ENCODE peak calls at places on chromosomes 4 and X, in four cellular contexts. M is psoas muscle, U is PC-3, H is NB4. V is an unnamed sample.

GRCh38 chr4:148200960-148201359 is 241.3 kb downstream of the NR3C2 start:
- DNase-seq in M (no peak), U (no peak), H (no peak), V (no peak)

GRCh38 chr4:76989391-76990061 is 40.0 kb downstream of the SEPTIN11 start:
- DNase-seq in M (no peak), U (no peak), H (no peak), V (no peak)

GRCh38 chrX:153628665-153629064 is 18.3 kb upstream of the DUSP9 start:
- DNase-seq in M (no peak), U (no peak), H (no peak), V (no peak)

GRCh38 chr4:70522626-70523025 is 4.3 kb downstream of the AMTN start:
- DNase-seq in M (no peak), U (peak), H (no peak), V (peak)

GRCh38 chrX:15908891-15909290 is 54.3 kb upstream of the AP1S2 start:
- DNase-seq in M (no peak), U (no peak), H (peak), V (no peak)

GRCh38 chr4:6962211-6963041 is 52.8 kb downstream of the TBC1D14 start:
- DNase-seq in M (no peak), U (no peak), H (no peak), V (no peak)

GRCh38 chrX:41457618-41458192 is 10.6 kb downstream of the NYX start:
- DNase-seq in M (no peak), U (peak), H (peak), V (no peak)

GRCh38 chrX:153900806-153901752 is 3.4 kb upstream of the AVPR2 start:
- DNase-seq in M (peak), U (peak), H (peak), V (peak)

GRCh38 chrX:53445977-53446376 is 11.8 kb upstream of the HSD17B10 start:
- DNase-seq in M (peak), U (peak), H (peak), V (peak)

GRCh38 chrX:53065066-53065465 is 16.5 kb downstream of the GPR173 start:
- DNase-seq in M (no peak), U (no peak), H (no peak), V (no peak)

GRCh38 chr4:153257151-153257620 is 52.9 kb downstream of the TRIM2 start:
- DNase-seq in M (peak), U (no peak), H (no peak), V (no peak)

GRCh38 chr4:148618856-148619255 is 176.6 kb upstream of the NR3C2 start:
- DNase-seq in M (no peak), U (peak), H (no peak), V (peak)

GRCh38 chr4:56681158-56681848 is at the start of gene HOPX:
- DNase-seq in M (no peak), U (peak), H (peak), V (peak)

GRCh38 chr4:14262221-14262620 is 634.7 kb upstream of the BOD1L1 start:
- DNase-seq in M (no peak), U (no peak), H (no peak), V (no peak)

GRCh38 chr4:43757147-43757546 is 691.5 kb downstream of the KCTD8 start:
- DNase-seq in M (no peak), U (no peak), H (no peak), V (peak)

GRCh38 chr4:102693266-102693850 is 67.4 kb downstream of the MANBA start:
- DNase-seq in M (no peak), U (peak), H (no peak), V (no peak)

GRCh38 chr4:185847352-185848078 is 35.5 kb upstream of the SORBS2 start:
- DNase-seq in M (no peak), U (peak), H (no peak), V (peak)

GRCh38 chrX:23902419-23902818 is 5.3 kb downstream of the APOO start:
- DNase-seq in M (no peak), U (peak), H (peak), V (no peak)

GRCh38 chrX:41167888-41168287 is 82.6 kb downstream of the USP9X start:
- DNase-seq in M (no peak), U (peak), H (peak), V (no peak)

GRCh38 chr4:124415206-124415605 is 297.3 kb downstream of the ANKRD50 start:
- DNase-seq in M (no peak), U (peak), H (no peak), V (no peak)

GRCh38 chr4:4355302-4355701 is 31.6 kb upstream of the NSG1 start:
- DNase-seq in M (no peak), U (no peak), H (no peak), V (no peak)

GRCh38 chr4:15396157-15396800 is 31.6 kb upstream of the C1QTNF7 start:
- DNase-seq in M (no peak), U (peak), H (peak), V (no peak)

GRCh38 chrX:11130142-11130541 is 19.0 kb downstream of the HCCS start:
- DNase-seq in M (no peak), U (no peak), H (no peak), V (no peak)

GRCh38 chr4:118969359-118969758 is 80.7 kb downstream of the SYNPO2 start:
- DNase-seq in M (peak), U (peak), H (peak), V (peak)

GRCh38 chrX:71198066-71198465 is 25.0 kb upstream of the GJB1 start:
- DNase-seq in M (no peak), U (no peak), H (peak), V (no peak)

GRCh38 chr4:123676550-123677229 is 280.1 kb downstream of the SPRY1 start:
- DNase-seq in M (peak), U (peak), H (no peak), V (no peak)

GRCh38 chr4:160136021-160136420 is 1033.1 kb downstream of the RAPGEF2 start:
- DNase-seq in M (no peak), U (peak), H (no peak), V (peak)

GRCh38 chrX:31331928-31332327 is 260.1 kb upstream of the FTHL17 start:
- DNase-seq in M (no peak), U (no peak), H (no peak), V (peak)

GRCh38 chrX:138995458-138995857 is 283.9 kb upstream of the FGF13 start:
- DNase-seq in M (no peak), U (no peak), H (no peak), V (no peak)

GRCh38 chr4:20760053-20760452 is 59.8 kb downstream of the PACRGL start:
- DNase-seq in M (no peak), U (peak), H (peak), V (no peak)

GRCh38 chrX:45900751-45901150 is 644.5 kb downstream of the ZNF674 start:
- DNase-seq in M (no peak), U (no peak), H (no peak), V (no peak)

GRCh38 chr4:152357206-152357605 is 178.7 kb downstream of the FBXW7 start:
- DNase-seq in M (peak), U (no peak), H (peak), V (no peak)

DNA sequence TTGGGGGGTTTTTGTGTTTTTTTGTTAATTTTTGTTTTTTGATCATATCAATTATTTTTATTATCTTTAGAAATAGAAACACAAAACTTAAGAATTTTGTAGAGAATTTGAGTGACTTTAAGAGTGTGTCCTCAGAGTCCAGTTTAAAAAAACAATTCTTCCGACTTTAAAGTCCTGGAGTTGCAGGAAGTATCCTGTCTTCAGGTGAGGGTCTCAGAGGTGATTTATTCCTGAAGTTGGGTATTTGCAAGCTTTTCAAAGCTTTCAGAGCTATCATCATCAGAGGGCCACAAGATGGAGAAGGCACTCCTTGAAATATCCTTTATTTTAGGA is 23.0 kb downstream of the TLR10 start:
- DNase-seq in M (no peak), U (no peak), H (no peak), V (no peak)
- TF ChIP-seq CTCF in M (no peak), U (peak), H (no peak), V (no peak)

DNA sequence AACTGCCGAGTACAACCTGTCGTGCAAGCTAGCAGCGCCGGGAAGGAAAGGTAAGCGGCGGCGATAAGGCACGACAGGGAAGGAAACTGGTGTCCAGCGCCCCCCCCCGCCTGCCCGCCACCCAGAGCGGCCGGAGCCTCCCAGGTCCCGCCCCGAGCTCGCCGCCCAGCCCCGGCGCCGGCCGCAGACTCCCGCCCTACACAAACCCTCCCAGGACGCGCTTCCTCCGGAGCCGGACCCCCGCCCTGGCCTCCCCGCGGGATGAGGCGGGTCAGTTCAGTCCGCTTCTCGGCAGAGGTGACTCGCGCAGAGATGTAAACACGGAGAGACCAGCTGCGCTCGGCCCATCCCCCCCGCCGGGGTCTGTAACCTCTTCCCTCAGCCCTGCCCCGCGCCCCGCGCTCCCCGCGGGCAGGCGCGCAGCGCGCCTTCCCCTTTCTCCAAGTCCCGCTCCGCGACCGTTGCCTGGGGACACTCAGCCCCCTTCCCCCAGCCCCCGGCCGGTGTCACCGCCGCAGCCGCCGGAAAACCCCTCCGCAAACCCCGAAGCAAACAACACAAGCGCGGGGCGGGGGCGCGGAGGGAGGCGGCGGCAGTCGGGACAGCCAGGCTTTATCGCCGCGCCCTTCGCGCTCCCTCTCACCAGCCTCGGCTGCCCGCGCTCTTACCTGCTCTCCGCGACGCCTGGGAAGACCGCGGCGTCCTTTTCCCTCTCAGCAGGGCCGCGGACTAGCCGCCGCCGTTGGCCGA is 544 bp downstream of the ELF2 start:
- DNase-seq in M (peak), U (peak), H (peak), V (peak)
- TF ChIP-seq CTCF in M (peak), U (no peak), H (no peak), V (no peak)

GRCh38 chrX:49204709-49205108 is 4.7 kb upstream of the SYP start:
- DNase-seq in M (no peak), U (no peak), H (no peak), V (no peak)
- TF ChIP-seq CTCF in M (no peak), U (no peak), H (no peak), V (no peak)

GRCh38 chrX:103170216-103170615 is 44.7 kb upstream of the BEX4 start:
- DNase-seq in M (no peak), U (peak), H (peak), V (no peak)

GRCh38 chrX:103171353-103171752 is 43.6 kb upstream of the BEX4 start:
- DNase-seq in M (no peak), U (no peak), H (no peak), V (no peak)

GRCh38 chrX:103177561-103177960 is 37.3 kb upstream of the BEX4 start:
- DNase-seq in M (no peak), U (no peak), H (no peak), V (no peak)

DNA sequence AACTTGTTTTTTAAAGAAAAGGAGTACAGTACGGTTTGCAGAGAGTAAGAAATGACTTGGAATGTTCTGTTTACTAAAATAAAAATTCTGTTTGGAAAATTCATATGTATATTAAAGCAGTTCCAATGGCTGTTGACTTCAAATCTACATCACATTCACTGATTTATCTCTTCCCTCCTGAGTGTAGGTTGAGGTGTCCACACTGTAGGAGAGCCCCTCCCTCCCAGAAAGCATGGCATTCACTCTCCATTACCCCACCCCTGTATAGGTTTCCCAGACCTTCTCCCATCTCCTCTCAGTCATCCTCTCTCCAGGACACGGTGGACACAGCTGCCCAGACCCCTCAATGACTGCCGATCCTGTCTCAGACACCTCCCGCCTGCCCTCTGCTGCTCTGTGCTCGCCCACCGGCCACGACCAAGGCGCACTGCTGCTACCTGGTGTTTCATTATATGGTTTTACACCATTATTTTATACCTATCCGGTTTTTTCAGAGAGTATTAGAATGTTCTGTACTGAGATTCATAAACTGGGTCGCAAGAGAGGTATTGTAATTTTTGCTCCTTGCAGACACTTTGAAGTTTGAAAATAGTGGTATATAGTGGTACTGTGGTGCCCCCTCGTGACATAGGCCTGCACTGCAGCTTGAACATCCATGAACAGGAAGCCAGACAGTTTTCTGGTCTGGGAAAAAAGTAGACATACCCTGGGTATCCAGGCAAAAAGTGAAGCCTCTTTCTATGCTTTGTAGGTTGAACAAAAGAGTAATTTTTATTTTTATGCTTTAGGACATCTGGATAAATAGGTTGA is 38.8 kb upstream of the BEX4 start:
- DNase-seq in M (peak), U (peak), H (peak), V (no peak)
- TF ChIP-seq CTCF in M (peak), U (peak), H (peak), V (peak)

DNA sequence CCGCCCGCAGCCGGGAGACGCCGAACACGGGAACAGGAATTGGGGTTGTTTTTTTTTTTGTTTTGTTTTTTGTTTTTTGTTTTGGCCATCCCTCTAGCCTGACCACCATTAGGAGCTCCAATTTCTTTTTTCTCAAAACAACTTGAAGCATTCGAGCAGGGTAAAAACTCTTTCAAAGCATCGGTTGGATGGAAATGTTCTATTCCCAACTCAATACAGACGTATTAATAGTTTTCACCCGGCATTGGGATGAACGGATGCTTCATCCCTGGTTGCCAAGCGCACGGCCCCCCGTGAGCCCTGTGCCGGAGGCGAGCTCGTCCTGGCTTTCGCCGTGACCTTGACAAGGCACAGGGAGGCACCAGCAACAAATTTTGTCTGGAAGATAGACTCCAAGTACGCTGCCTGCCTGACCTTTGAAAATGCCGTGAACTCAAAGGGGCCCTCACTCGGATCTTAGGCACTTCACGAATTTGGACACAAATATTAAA is 352 bp upstream of the MAP3K15 start:
- DNase-seq in M (no peak), U (peak), H (peak), V (no peak)
- TF ChIP-seq CTCF in M (peak), U (peak), H (peak), V (no peak)

GRCh38 chr4:54386693-54387092 is 157.6 kb downstream of the PDGFRA start:
- DNase-seq in M (no peak), U (no peak), H (no peak), V (no peak)

GRCh38 chr4:54384152-54384551 is 155.1 kb downstream of the PDGFRA start:
- DNase-seq in M (no peak), U (no peak), H (no peak), V (no peak)

GRCh38 chr4:54386270-54386669 is 157.2 kb downstream of the PDGFRA start:
- DNase-seq in M (no peak), U (no peak), H (no peak), V (no peak)

GRCh38 chr4:54382623-54383022 is 153.5 kb downstream of the PDGFRA start:
- DNase-seq in M (no peak), U (no peak), H (no peak), V (no peak)

GRCh38 chr4:54384563-54384962 is 155.5 kb downstream of the PDGFRA start:
- DNase-seq in M (no peak), U (peak), H (peak), V (no peak)
- TF ChIP-seq CTCF in M (peak), U (peak), H (peak), V (peak)

DNA sequence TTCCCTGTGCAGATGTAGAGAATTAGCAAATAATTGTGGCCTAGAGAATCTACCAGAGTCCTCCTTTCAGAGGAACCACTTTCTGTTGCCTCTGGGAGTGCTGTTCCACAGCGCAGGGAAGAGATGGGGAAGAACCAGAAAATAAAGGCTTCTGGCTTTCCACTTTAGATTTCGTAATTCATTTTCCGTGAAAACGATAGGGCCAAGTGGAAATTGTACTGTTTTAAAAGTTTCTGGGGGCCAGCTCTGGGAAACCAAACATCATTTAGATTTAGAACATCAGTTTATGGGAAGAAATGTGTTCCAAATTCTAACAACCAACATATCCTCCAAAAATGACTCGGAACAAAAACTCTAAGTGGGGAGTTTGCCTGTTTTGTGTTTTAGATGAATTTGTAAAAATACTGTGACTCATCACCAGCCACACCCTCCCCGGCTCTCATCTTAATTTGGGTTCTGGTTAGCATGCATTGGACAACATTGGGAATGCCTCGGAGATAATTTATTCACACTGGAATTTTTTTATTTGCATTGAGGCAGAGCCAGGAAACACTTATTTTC is 65.2 kb upstream of the LNX1 start:
- DNase-seq in M (no peak), U (peak), H (no peak), V (no peak)
- TF ChIP-seq CTCF in M (peak), U (peak), H (no peak), V (peak)

V was measured in foreskin keratinocyte.